ENCODE peak calls at places on chromosome 21, in six cellular contexts. J is GM04503, F is tibial nerve, P is GM23248, M is neural crest cell, I is psoas muscle. X is an unnamed sample.
A peak's percentile ranks its signal among the peaks of the same experiment; 100 is the strongest.

GRCh38 chr21:45282283-45283018 is 5.2 kb downstream of the POFUT2 start:
- DNase-seq in I (no peak), F (no peak), J (no peak), P (no peak), M (no peak), X (peak; percentile 31)

GRCh38 chr21:45481566-45481965 is 60.7 kb downstream of the SLC19A1 start:
- DNase-seq in F (no peak), I (no peak), J (no peak), P (no peak), M (no peak), X (no peak)

GRCh38 chr21:36800734-36801133 is 101.8 kb downstream of the SIM2 start:
- DNase-seq in J (no peak), F (no peak), P (no peak), M (no peak), I (no peak), X (no peak)

GRCh38 chr21:45999581-46000181 is 18.1 kb downstream of the COL6A1 start:
- DNase-seq in J (no peak), M (no peak), P (peak; percentile 16), I (no peak), F (no peak), X (no peak)

GRCh38 chr21:27796106-27796505 is 829.2 kb upstream of the ADAMTS5 start:
- DNase-seq in P (peak; percentile 22), M (no peak), I (no peak), J (no peak), F (no peak), X (no peak)

GRCh38 chr21:41133896-41134522 is 34.0 kb upstream of the BACE2 start:
- DNase-seq in I (no peak), J (no peak), F (peak; percentile 45), M (no peak), P (peak; percentile 72), X (no peak)

GRCh38 chr21:43790053-43790524 is 712 bp downstream of the RRP1 start:
- DNase-seq in I (no peak), F (no peak), J (no peak), P (peak; percentile 54), M (no peak), X (no peak)

GRCh38 chr21:45002381-45003204 is 62.8 kb downstream of the SLX9 start:
- DNase-seq in M (no peak), J (no peak), I (no peak), P (no peak), F (no peak), X (no peak)

GRCh38 chr21:28509031-28509430 is 483.6 kb downstream of the LTN1 start:
- DNase-seq in F (no peak), M (no peak), P (no peak), J (no peak), I (no peak), X (no peak)

GRCh38 chr21:35649186-35649585 is 411.1 kb downstream of the SETD4 start:
- DNase-seq in I (no peak), F (no peak), M (no peak), P (peak; percentile 83), J (no peak), X (no peak)

GRCh38 chr21:32099812-32100416 is 178.9 kb downstream of the MIS18A start:
- DNase-seq in M (no peak), F (no peak), P (peak; percentile 23), J (no peak), I (no peak), X (no peak)

GRCh38 chr21:37829447-37829846 is 86.8 kb downstream of the KCNJ6 start:
- DNase-seq in F (no peak), M (no peak), I (no peak), P (peak; percentile 85), J (no peak), X (no peak)